ENCODE peak calls at places on chromosomes 2 and 18, in ten cellular contexts. Q is stimulated activated CD8-positive, alpha-beta memory T cell treated with anti-CD3 and anti-CD28 coated beads, Interleukin-4, amount 100 ng/mL, for 4 hours; N is GM23248; F is fibroblast of the aortic adventitia; K is stimulated activated CD4-positive, alpha-beta T cell treated with anti-CD3 and anti-CD28 coated beads, Interleukin-12 subunit alpha, Interleukin-12 subunit beta, amount 100 ng/mL, for 24 hours; H is body of pancreas; Y is HTR-8/SVneo; L is mucosa of descending colon; I is activated CD4-positive, alpha-beta T cell treated with anti-CD3 and anti-CD28 coated beads, Interleukin-2, amount 10 ng/mL, durations not matched to agents 7 days and 5 days; M is myocyte. Z is an unnamed sample.

GRCh38 chr2:105344704-105345345 is 7.5 kb downstream of the C2orf49 start:
- DNase-seq in F (peak), N (peak), Y (no peak), L (peak), H (no peak), I (peak), M (peak), Q (no peak), K (no peak), Z (peak)

GRCh38 chr18:23631746-23632145 is 31.0 kb downstream of the ANKRD29 start:
- DNase-seq in I (no peak), K (no peak), L (no peak), Q (no peak), Y (no peak), H (no peak), M (no peak), N (peak), F (no peak), Z (no peak)

GRCh38 chr2:46871976-46872381 is 43.6 kb downstream of the MCFD2 start:
- DNase-seq in Q (no peak), K (no peak), I (no peak), H (no peak), L (no peak), M (no peak), N (no peak), F (no peak), Y (no peak), Z (no peak)

GRCh38 chr2:119549236-119549635 is 5.0 kb downstream of the CFAP221 start:
- DNase-seq in K (no peak), L (no peak), F (peak), Q (no peak), Y (peak), N (peak), H (peak), M (peak), I (no peak), Z (no peak)

GRCh38 chr2:71066856-71067255 is 1.6 kb upstream of the NAGK start:
- DNase-seq in H (no peak), F (no peak), Q (no peak), Y (no peak), N (no peak), K (no peak), M (no peak), L (no peak), I (no peak), Z (no peak)

GRCh38 chr2:187442378-187442777 is 5.7 kb downstream of the CALCRL start:
- DNase-seq in L (no peak), N (peak), K (no peak), M (no peak), Q (no peak), H (no peak), Y (no peak), F (no peak), I (no peak), Z (no peak)

GRCh38 chr18:48962857-48963554 is 12.2 kb upstream of the SMAD7 start:
- DNase-seq in L (no peak), F (peak), I (no peak), Y (no peak), H (no peak), N (peak), Q (no peak), K (no peak), M (no peak), Z (no peak)

GRCh38 chr2:48383055-48383454 is 146.9 kb upstream of the STON1 start:
- DNase-seq in L (no peak), K (no peak), I (no peak), Q (no peak), N (no peak), F (no peak), Y (no peak), H (no peak), M (no peak), Z (no peak)

GRCh38 chr2:241933175-241933911 is 63.8 kb downstream of the RTP5 start:
- DNase-seq in K (no peak), I (peak), M (peak), L (peak), Y (peak), H (peak), F (peak), N (peak), Q (no peak), Z (peak)

GRCh38 chr2:21640046-21640445 is 516.3 kb downstream of the TDRD15 start:
- DNase-seq in N (no peak), H (no peak), F (no peak), L (no peak), I (no peak), M (no peak), Y (no peak), Q (no peak), K (no peak), Z (no peak)

GRCh38 chr2:9055471-9055870 is 52.0 kb upstream of the MBOAT2 start:
- DNase-seq in Q (no peak), H (no peak), Y (no peak), L (no peak), N (no peak), K (no peak), M (no peak), I (no peak), F (no peak), Z (no peak)

GRCh38 chr2:157840568-157841156 is 35.5 kb downstream of the ACVR1 start:
- DNase-seq in L (peak), I (no peak), H (peak), Q (no peak), M (peak), F (peak), N (no peak), Y (no peak), K (no peak), Z (peak)

GRCh38 chr2:62147610-62148301 is 48.2 kb upstream of the B3GNT2 start:
- DNase-seq in Y (no peak), M (no peak), I (no peak), N (peak), F (peak), L (no peak), K (no peak), Q (no peak), H (no peak), Z (no peak)

GRCh38 chr2:126766295-126766694 is 110.3 kb downstream of the GYPC start:
- DNase-seq in F (no peak), Q (no peak), M (no peak), N (no peak), Y (no peak), L (no peak), I (no peak), K (no peak), H (no peak), Z (no peak)

GRCh38 chr2:119546446-119546765 is 2.2 kb downstream of the CFAP221 start:
- DNase-seq in Y (no peak), H (no peak), K (no peak), Q (no peak), M (no peak), L (no peak), F (no peak), N (no peak), I (no peak), Z (no peak)

GRCh38 chr2:34408100-34408499 is 809.0 kb upstream of the FAM98A start:
- DNase-seq in F (no peak), Q (no peak), K (no peak), M (no peak), N (no peak), Y (no peak), L (no peak), H (no peak), I (no peak), Z (no peak)

GRCh38 chr2:13492262-13492661 is 775.5 kb downstream of the TRIB2 start:
- DNase-seq in M (no peak), Q (no peak), L (no peak), H (no peak), F (no peak), K (no peak), N (no peak), Y (no peak), I (no peak), Z (no peak)

GRCh38 chr18:32257073-32257780 is 67.4 kb downstream of the MEP1B start:
- DNase-seq in Y (no peak), K (no peak), H (no peak), F (no peak), N (no peak), M (no peak), L (no peak), I (no peak), Q (no peak), Z (no peak)

GRCh38 chr2:20182241-20182931 is 42.5 kb downstream of the SDC1 start:
- DNase-seq in L (no peak), I (no peak), F (peak), Q (no peak), Y (no peak), H (peak), K (no peak), M (no peak), N (peak), Z (peak)

GRCh38 chr2:235498556-235499305 is 4.9 kb downstream of the AGAP1 start:
- DNase-seq in N (no peak), H (peak), I (no peak), F (no peak), Y (no peak), K (no peak), L (no peak), M (peak), Q (no peak), Z (no peak)

GRCh38 chr2:85430780-85431601 is 12.5 kb downstream of the SH2D6 start:
- DNase-seq in F (no peak), I (no peak), Y (no peak), N (no peak), Q (no peak), L (no peak), M (peak), H (peak), K (no peak), Z (no peak)

GRCh38 chr2:88637464-88637863 is 10.2 kb upstream of the EIF2AK3 start:
- DNase-seq in N (no peak), H (no peak), K (no peak), Q (no peak), Y (no peak), L (no peak), F (no peak), M (no peak), I (no peak), Z (no peak)

GRCh38 chr18:41845563-41845962 is 109.5 kb upstream of the PIK3C3 start:
- DNase-seq in L (no peak), Y (no peak), F (no peak), Q (no peak), N (no peak), I (no peak), M (no peak), K (no peak), H (no peak), Z (no peak)

GRCh38 chr2:110657721-110658305 is 20.1 kb downstream of the BUB1 start:
- DNase-seq in F (no peak), N (no peak), K (no peak), I (no peak), H (peak), M (no peak), Q (no peak), L (peak), Y (no peak), Z (peak)

GRCh38 chr18:9653390-9653789 is 39.0 kb upstream of the PPP4R1 start:
- DNase-seq in Q (no peak), M (peak), H (peak), K (no peak), I (no peak), L (no peak), N (peak), F (peak), Y (no peak), Z (peak)

GRCh38 chr2:188963738-188964137 is 10.4 kb upstream of the COL3A1 start:
- DNase-seq in L (no peak), N (peak), Y (no peak), K (no peak), Q (no peak), I (no peak), M (no peak), H (no peak), F (peak), Z (no peak)

GRCh38 chr2:42802150-42802549 is 9.8 kb upstream of the HAAO start:
- DNase-seq in M (no peak), F (peak), Q (no peak), K (no peak), N (no peak), H (no peak), I (no peak), Y (no peak), L (no peak), Z (no peak)

GRCh38 chr18:42268186-42268725 is 313.2 kb downstream of the PIK3C3 start:
- DNase-seq in L (no peak), N (no peak), K (no peak), M (no peak), F (no peak), H (no peak), I (no peak), Y (no peak), Q (no peak), Z (no peak)

GRCh38 chr2:146227395-146228393 is 1617.1 kb upstream of the ACVR2A start:
- DNase-seq in M (no peak), F (no peak), H (no peak), I (no peak), L (no peak), Y (no peak), N (no peak), K (no peak), Q (no peak), Z (no peak)

GRCh38 chr2:105903051-105903674 is 158.5 kb downstream of the NCK2 start:
- DNase-seq in K (no peak), Q (no peak), H (no peak), N (no peak), L (no peak), F (no peak), Y (no peak), I (no peak), M (peak), Z (no peak)

GRCh38 chr2:18169787-18170175 is 291.3 kb downstream of the KCNS3 start:
- DNase-seq in M (no peak), K (no peak), L (no peak), I (no peak), H (no peak), Y (no peak), Q (no peak), N (no peak), F (no peak), Z (no peak)

GRCh38 chr2:33322099-33322498 is 154.3 kb upstream of the RASGRP3 start:
- DNase-seq in H (peak), K (no peak), Q (no peak), Y (no peak), I (no peak), M (no peak), L (no peak), N (peak), F (peak), Z (no peak)

GRCh38 chr2:159895258-159896209 is 97.5 kb upstream of the CD302 start:
- DNase-seq in K (no peak), M (no peak), I (no peak), N (peak), H (no peak), Q (no peak), L (no peak), Y (no peak), F (no peak), Z (no peak)

GRCh38 chr2:119283873-119284331 is 60.3 kb downstream of the STEAP3 start:
- DNase-seq in H (peak), I (no peak), Q (no peak), K (no peak), M (peak), L (peak), N (peak), F (peak), Y (peak), Z (no peak)

GRCh38 chr2:56713161-56713676 is 529.4 kb downstream of the CCDC85A start:
- DNase-seq in M (peak), F (peak), H (no peak), I (no peak), Q (no peak), L (no peak), Y (no peak), N (peak), K (no peak), Z (no peak)

GRCh38 chr18:44602380-44602779 is 78.3 kb upstream of the SETBP1 start:
- DNase-seq in N (peak), I (no peak), Y (no peak), Q (no peak), F (peak), M (peak), L (no peak), H (no peak), K (no peak), Z (no peak)